ENCODE peak calls at places on chromosomes 16 and 17, in five cellular contexts. V, P, H, Y and G are unnamed samples.

GRCh38 chr17:82836823-82837357 is 2.9 kb downstream of the ZNF750 start:
- DNase-seq in V (no peak), P (no peak), H (no peak), Y (no peak), G (no peak)

GRCh38 chr16:19410435-19411153 is 7.1 kb upstream of the TMC5 start:
- DNase-seq in V (peak), P (no peak), H (no peak), Y (peak), G (peak)

GRCh38 chr16:17367034-17367433 is 103.7 kb downstream of the XYLT1 start:
- DNase-seq in V (no peak), P (no peak), H (peak), Y (no peak), G (no peak)

GRCh38 chr16:7013990-7014389 is 318.7 kb upstream of the RBFOX1 start:
- DNase-seq in V (peak), P (no peak), H (no peak), Y (no peak), G (no peak)

GRCh38 chr16:56468800-56469199 is 17.4 kb downstream of the OGFOD1 start:
- DNase-seq in V (no peak), P (no peak), H (no peak), Y (no peak), G (no peak)

GRCh38 chr17:412211-413015 is 59.8 kb upstream of the RPH3AL start:
- DNase-seq in V (peak), P (peak), H (peak), Y (peak), G (no peak)

GRCh38 chr16:22621571-22622148 is 111.0 kb downstream of the NPIPB5 start:
- DNase-seq in V (no peak), P (no peak), H (no peak), Y (no peak), G (no peak)

GRCh38 chr17:27540300-27541105 is 84.3 kb downstream of the KSR1 start:
- DNase-seq in V (no peak), P (peak), H (no peak), Y (peak), G (no peak)

GRCh38 chr17:29412780-29413565 is 22.8 kb downstream of the TAOK1 start:
- DNase-seq in V (no peak), P (peak), H (no peak), Y (peak), G (no peak)